ENCODE peak calls at places on chromosomes 11 and 22, in five cellular contexts. One of them, this sample, is unnamed.

GRCh38 chr11:83159901-83160865 is 3.3 kb downstream of the PCF11 start:
- DNase-seq in GM13977: no peak
- DNase-seq in AG09319: no peak
- DNase-seq in pulmonary artery endothelial cell: no peak
- DNase-seq in neural progenitor cell: no peak
- DNase-seq in this sample: peak; percentile 38

GRCh38 chr11:111793863-111794262 is 27.7 kb upstream of the PPP2R1B start:
- DNase-seq in GM13977: no peak
- DNase-seq in AG09319: peak; percentile 72
- DNase-seq in pulmonary artery endothelial cell: no peak
- DNase-seq in neural progenitor cell: no peak
- DNase-seq in this sample: no peak

GRCh38 chr22:44819966-44820631 is 67.7 kb downstream of the ARHGAP8 start:
- DNase-seq in GM13977: no peak
- DNase-seq in AG09319: no peak
- DNase-seq in pulmonary artery endothelial cell: no peak
- DNase-seq in neural progenitor cell: no peak
- DNase-seq in this sample: no peak

GRCh38 chr11:72637198-72637597 is 37.0 kb downstream of the PDE2A start:
- DNase-seq in GM13977: no peak
- DNase-seq in AG09319: no peak
- DNase-seq in pulmonary artery endothelial cell: no peak
- DNase-seq in neural progenitor cell: no peak
- DNase-seq in this sample: no peak

GRCh38 chr22:38755911-38756532 is at the start of gene SUN2:
- DNase-seq in GM13977: peak; percentile 99
- DNase-seq in AG09319: peak; percentile 57
- DNase-seq in pulmonary artery endothelial cell: peak; percentile 52
- DNase-seq in neural progenitor cell: peak; percentile 87
- DNase-seq in this sample: peak; percentile 93

GRCh38 chr11:107218123-107219084 is 200.1 kb upstream of the GUCY1A2 start:
- DNase-seq in GM13977: no peak
- DNase-seq in AG09319: no peak
- DNase-seq in pulmonary artery endothelial cell: no peak
- DNase-seq in neural progenitor cell: peak; percentile 33
- DNase-seq in this sample: no peak

GRCh38 chr22:39003165-39003638 is 10.9 kb upstream of the APOBEC3C start:
- DNase-seq in GM13977: peak; percentile 84
- DNase-seq in AG09319: peak; percentile 78
- DNase-seq in pulmonary artery endothelial cell: peak; percentile 47
- DNase-seq in neural progenitor cell: peak; percentile 88
- DNase-seq in this sample: peak; percentile 93

GRCh38 chr22:25368271-25368670 is 148.8 kb downstream of the CRYBB2 start:
- DNase-seq in GM13977: no peak
- DNase-seq in AG09319: peak; percentile 12
- DNase-seq in pulmonary artery endothelial cell: no peak
- DNase-seq in neural progenitor cell: no peak
- DNase-seq in this sample: no peak

This sample was measured in GM12865.